ENCODE peak calls at places on chromosome 15, in seven cellular contexts. G is GM12865; F is CD4-positive, alpha-beta T cell; K is ovary; J is breast epithelium; C is B cell; V is heart left ventricle. R is an unnamed sample.

GRCh38 chr15:24899367-24899766 is 55.4 kb upstream of the SNRPN start:
- DNase-seq in K (no peak), F (no peak), C (no peak), V (no peak), G (no peak), J (no peak), R (no peak)

GRCh38 chr15:71182522-71182921 is 67.3 kb downstream of the THSD4 start:
- DNase-seq in J (no peak), K (no peak), G (no peak), C (no peak), F (no peak), V (no peak), R (no peak)

GRCh38 chr15:69074843-69075224 is 60.3 kb downstream of the NOX5 start:
- DNase-seq in C (no peak), V (no peak), K (no peak), J (no peak), G (no peak), F (no peak), R (no peak)

GRCh38 chr15:82018201-82018600 is 27.6 kb downstream of the MEX3B start:
- DNase-seq in J (no peak), F (no peak), G (no peak), C (no peak), V (no peak), K (no peak), R (no peak)

GRCh38 chr15:69593981-69594966 is 141.7 kb downstream of the RPLP1 start:
- DNase-seq in F (no peak), V (peak; percentile 42), G (no peak), K (no peak), C (no peak), J (peak; percentile 65), R (peak; percentile 79)

GRCh38 chr15:90954712-90955671 is at the start of gene RCCD1:
- DNase-seq in G (peak; percentile 97), F (peak; percentile 78), V (peak; percentile 94), K (peak; percentile 95), C (peak; percentile 99), J (peak; percentile 94), R (peak; percentile 90)

GRCh38 chr15:90482124-90483011 is 47.4 kb upstream of the CRTC3 start:
- DNase-seq in J (no peak), C (no peak), G (peak; percentile 54), K (peak; percentile 72), V (peak; percentile 40), F (peak; percentile 33), R (no peak)

GRCh38 chr15:101276501-101277037 is 716 bp downstream of the SELENOS start:
- DNase-seq in K (no peak), G (peak; percentile 84), C (no peak), V (no peak), J (no peak), F (no peak), R (no peak)

GRCh38 chr15:70741107-70741511 is 22.2 kb downstream of the UACA start:
- DNase-seq in J (peak; percentile 70), G (no peak), C (no peak), F (no peak), K (peak; percentile 83), V (peak; percentile 63), R (no peak)

GRCh38 chr15:32838820-32839219 is 121.0 kb downstream of the GREM1 start:
- DNase-seq in C (no peak), K (no peak), J (no peak), G (no peak), F (no peak), V (no peak), R (no peak)

GRCh38 chr15:69731581-69731980 is 279.0 kb downstream of the RPLP1 start:
- DNase-seq in K (no peak), J (no peak), C (no peak), V (no peak), G (no peak), F (no peak), R (no peak)

GRCh38 chr15:41992151-41992802 is 19.9 kb upstream of the EHD4 start:
- DNase-seq in C (no peak), J (no peak), F (no peak), K (no peak), G (no peak), V (no peak), R (no peak)

GRCh38 chr15:68062946-68063345 is 8.8 kb downstream of the PIAS1 start:
- DNase-seq in K (no peak), V (no peak), F (no peak), G (no peak), C (no peak), J (no peak), R (no peak)

GRCh38 chr15:55694652-55695150 is 48.3 kb downstream of the PRTG start:
- DNase-seq in J (no peak), G (peak; percentile 74), F (no peak), K (no peak), C (no peak), V (no peak), R (no peak)

GRCh38 chr15:55226127-55226526 is 29.4 kb upstream of the RSL24D1 start:
- DNase-seq in J (no peak), K (no peak), C (no peak), V (no peak), G (no peak), F (no peak), R (no peak)

GRCh38 chr15:41466711-41467110 is 27.0 kb upstream of the ITPKA start:
- DNase-seq in K (no peak), V (no peak), J (no peak), G (no peak), F (no peak), C (no peak), R (no peak)

GRCh38 chr15:70339551-70340517 is 242.1 kb upstream of the TLE3 start:
- DNase-seq in K (no peak), G (no peak), J (no peak), V (no peak), F (no peak), C (no peak), R (peak; percentile 48)

GRCh38 chr15:35691176-35691761 is 145.3 kb upstream of the DPH6 start:
- DNase-seq in J (no peak), G (no peak), V (no peak), F (no peak), K (no peak), C (no peak), R (no peak)

GRCh38 chr15:70023064-70023768 is 74.5 kb downstream of the TLE3 start:
- DNase-seq in V (no peak), K (no peak), F (peak; percentile 64), J (peak; percentile 69), G (peak; percentile 92), C (no peak), R (no peak)

GRCh38 chr15:78850926-78851600 is 21.6 kb upstream of the MORF4L1 start:
- DNase-seq in F (no peak), K (no peak), V (no peak), C (peak; percentile 5), J (no peak), G (no peak), R (no peak)

GRCh38 chr15:77311618-77312398 is 108.1 kb downstream of the PEAK1 start:
- DNase-seq in F (no peak), J (no peak), G (no peak), K (no peak), C (no peak), V (no peak), R (no peak)

GRCh38 chr15:29695486-29696167 is 126.6 kb downstream of the TJP1 start:
- DNase-seq in G (peak; percentile 21), V (no peak), K (no peak), C (no peak), F (no peak), J (no peak), R (no peak)
- TF ChIP-seq CTCF in G (peak; percentile 7), V (no peak), K (no peak), C (no peak), F (no peak), J (no peak), R (no peak)

DNA sequence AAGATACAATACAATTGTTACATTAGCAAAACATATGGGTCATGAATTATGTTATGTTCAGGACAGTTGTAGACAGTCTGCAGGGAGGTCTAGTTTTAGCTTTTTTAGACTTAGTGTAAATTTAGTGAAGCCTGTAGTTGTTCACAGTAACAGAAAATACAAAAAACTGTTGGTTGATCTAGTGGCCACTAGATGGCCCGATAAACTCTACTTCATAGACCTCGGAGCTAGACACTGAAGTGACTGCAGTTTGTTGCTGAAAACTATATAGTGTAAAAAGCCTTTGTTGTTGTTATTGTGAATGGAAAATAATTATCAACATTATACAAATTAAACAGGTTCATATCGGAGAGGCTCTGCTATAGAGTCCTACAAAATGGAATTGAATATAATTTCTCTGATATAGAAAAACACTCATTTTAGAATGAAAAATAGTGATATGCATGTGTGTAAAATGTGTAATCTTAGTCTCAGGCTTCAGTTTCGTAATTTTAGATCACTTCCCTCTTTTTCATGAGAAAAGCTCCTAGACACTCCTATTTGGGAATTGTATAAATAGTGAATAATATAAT is 18.3 kb downstream of the MAGEL2 start:
- DNase-seq in F (no peak), K (no peak), G (no peak), V (no peak), J (no peak), C (no peak), R (no peak)
- TF ChIP-seq CTCF in F (peak; percentile 22), K (no peak), G (peak; percentile 12), V (peak; percentile 30), J (no peak), C (peak; percentile 39), R (peak; percentile 73)

GRCh38 chr15:64749167-64749566 is 26.2 kb downstream of the RBPMS2 start:
- DNase-seq in K (no peak), C (no peak), G (no peak), F (no peak), J (peak; percentile 54), V (no peak), R (no peak)

GRCh38 chr15:64748251-64748650 is 27.1 kb downstream of the RBPMS2 start:
- DNase-seq in V (no peak), J (no peak), F (no peak), C (no peak), G (no peak), K (no peak), R (no peak)

GRCh38 chr15:64747578-64747977 is 27.8 kb downstream of the RBPMS2 start:
- DNase-seq in C (no peak), V (no peak), G (no peak), J (no peak), F (no peak), K (no peak), R (no peak)

GRCh38 chr15:64751464-64751863 is 23.9 kb downstream of the RBPMS2 start:
- DNase-seq in G (no peak), K (no peak), J (no peak), C (no peak), F (no peak), V (no peak), R (no peak)

GRCh38 chr15:64749999-64750657 is 25.3 kb downstream of the RBPMS2 start:
- DNase-seq in F (no peak), K (no peak), V (no peak), G (no peak), C (no peak), J (no peak), R (no peak)
- TF ChIP-seq CTCF in F (no peak), K (no peak), V (no peak), G (no peak), C (no peak), J (no peak), R (peak; percentile 24)

GRCh38 chr15:76285241-76285825 is 25.9 kb downstream of the ETFA start:
- DNase-seq in G (peak; percentile 14), F (no peak), V (no peak), J (no peak), C (no peak), K (no peak), R (no peak)
- TF ChIP-seq CTCF in G (peak; percentile 47), F (peak; percentile 52), V (no peak), J (no peak), C (peak; percentile 61), K (no peak), R (peak; percentile 66)

GRCh38 chr15:40053234-40054055 is 14.5 kb upstream of the SRP14 start:
- DNase-seq in K (no peak), G (peak; percentile 37), J (no peak), F (no peak), V (no peak), C (no peak), R (peak; percentile 31)
- TF ChIP-seq CTCF in K (no peak), G (peak; percentile 6), J (no peak), F (no peak), V (no peak), C (no peak), R (no peak)